ENCODE peak calls at places on chromosomes 4 and X, in five cellular contexts. One of them, this sample, is unnamed.

GRCh38 chr4:71296945-71297344 is 41.9 kb upstream of the SLC4A4 start:
- DNase-seq in IMR-90: no peak
- DNase-seq in GM06990: no peak
- DNase-seq in GM12865: no peak
- DNase-seq in heart right ventricle: no peak
- DNase-seq in this sample: no peak

GRCh38 chr4:189124149-189124758 is 816.4 kb upstream of the FRG1 start:
- DNase-seq in GM06990: no peak
- DNase-seq in GM12865: no peak
- DNase-seq in IMR-90: peak
- DNase-seq in heart right ventricle: no peak
- DNase-seq in this sample: no peak

GRCh38 chrX:56726609-56727008 is 2.4 kb upstream of the NBDY start:
- DNase-seq in IMR-90: peak
- DNase-seq in heart right ventricle: peak
- DNase-seq in GM12865: peak
- DNase-seq in GM06990: no peak
- DNase-seq in this sample: peak

GRCh38 chr4:85491527-85491926 is 16.6 kb downstream of the ARHGAP24 start:
- DNase-seq in IMR-90: no peak
- DNase-seq in heart right ventricle: no peak
- DNase-seq in GM12865: peak
- DNase-seq in GM06990: no peak
- DNase-seq in this sample: no peak

GRCh38 chr4:55296076-55296475 is 50.0 kb upstream of the SRD5A3 start:
- DNase-seq in IMR-90: no peak
- DNase-seq in GM12865: no peak
- DNase-seq in heart right ventricle: no peak
- DNase-seq in GM06990: no peak
- DNase-seq in this sample: no peak

GRCh38 chrX:68045008-68045577 is 388.2 kb downstream of the OPHN1 start:
- DNase-seq in heart right ventricle: no peak
- DNase-seq in GM12865: no peak
- DNase-seq in IMR-90: peak
- DNase-seq in GM06990: no peak
- DNase-seq in this sample: no peak

GRCh38 chrX:107610667-107611066 is 17.6 kb upstream of the PRPS1 start:
- DNase-seq in IMR-90: peak
- DNase-seq in GM12865: no peak
- DNase-seq in GM06990: no peak
- DNase-seq in heart right ventricle: no peak
- DNase-seq in this sample: no peak

GRCh38 chrX:153501530-153501929 is 6.8 kb downstream of the BGN start:
- DNase-seq in GM06990: no peak
- DNase-seq in heart right ventricle: no peak
- DNase-seq in IMR-90: no peak
- DNase-seq in GM12865: no peak
- DNase-seq in this sample: no peak

GRCh38 chr4:6283282-6283681 is 13.6 kb downstream of the WFS1 start:
- DNase-seq in GM12865: no peak
- DNase-seq in GM06990: no peak
- DNase-seq in heart right ventricle: no peak
- DNase-seq in IMR-90: no peak
- DNase-seq in this sample: no peak

GRCh38 chr4:9968472-9968871 is 52.8 kb downstream of the SLC2A9 start:
- DNase-seq in GM06990: no peak
- DNase-seq in heart right ventricle: no peak
- DNase-seq in GM12865: no peak
- DNase-seq in IMR-90: peak
- DNase-seq in this sample: no peak

GRCh38 chr4:184958127-184958806 is 60.0 kb upstream of the HELT start:
- DNase-seq in GM06990: no peak
- DNase-seq in GM12865: no peak
- DNase-seq in heart right ventricle: no peak
- DNase-seq in IMR-90: no peak
- DNase-seq in this sample: no peak

GRCh38 chr4:125389713-125390112 is 75.0 kb downstream of the FAT4 start:
- DNase-seq in IMR-90: peak
- DNase-seq in GM12865: no peak
- DNase-seq in GM06990: no peak
- DNase-seq in heart right ventricle: no peak
- DNase-seq in this sample: no peak

GRCh38 chr4:23931489-23931830 is 41.6 kb upstream of the PPARGC1A start:
- DNase-seq in heart right ventricle: no peak
- DNase-seq in GM12865: no peak
- DNase-seq in IMR-90: no peak
- DNase-seq in GM06990: no peak
- DNase-seq in this sample: no peak

GRCh38 chr4:124055896-124056295 is 656.6 kb downstream of the ANKRD50 start:
- DNase-seq in GM06990: no peak
- DNase-seq in IMR-90: peak
- DNase-seq in heart right ventricle: no peak
- DNase-seq in GM12865: no peak
- DNase-seq in this sample: no peak

GRCh38 chr4:86367577-86367976 is 7.7 kb upstream of the MAPK10 start:
- DNase-seq in GM06990: no peak
- DNase-seq in IMR-90: no peak
- DNase-seq in GM12865: no peak
- DNase-seq in heart right ventricle: no peak
- DNase-seq in this sample: no peak

GRCh38 chr4:116702949-116703348 is 382.4 kb downstream of the TRAM1L1 start:
- DNase-seq in GM06990: no peak
- DNase-seq in IMR-90: no peak
- DNase-seq in heart right ventricle: no peak
- DNase-seq in GM12865: peak
- DNase-seq in this sample: no peak

GRCh38 chr4:32672369-32672768 is 1952.2 kb downstream of the PCDH7 start:
- DNase-seq in GM12865: no peak
- DNase-seq in heart right ventricle: no peak
- DNase-seq in IMR-90: no peak
- DNase-seq in GM06990: no peak
- DNase-seq in this sample: no peak

GRCh38 chr4:4754641-4755040 is 104.8 kb upstream of the MSX1 start:
- DNase-seq in GM12865: no peak
- DNase-seq in heart right ventricle: no peak
- DNase-seq in IMR-90: no peak
- DNase-seq in GM06990: no peak
- DNase-seq in this sample: no peak

GRCh38 chrX:119573840-119574393 is 446 bp upstream of the UBE2A start:
- DNase-seq in IMR-90: peak
- DNase-seq in GM06990: no peak
- DNase-seq in GM12865: peak
- DNase-seq in heart right ventricle: peak
- DNase-seq in this sample: peak

GRCh38 chr4:37802068-37802666 is 24.3 kb upstream of the PGM2 start:
- DNase-seq in GM06990: no peak
- DNase-seq in heart right ventricle: peak
- DNase-seq in GM12865: no peak
- DNase-seq in IMR-90: peak
- DNase-seq in this sample: no peak

GRCh38 chrX:136812286-136812685 is 31.6 kb upstream of the ARHGEF6 start:
- DNase-seq in heart right ventricle: no peak
- DNase-seq in GM06990: no peak
- DNase-seq in IMR-90: peak
- DNase-seq in GM12865: no peak
- DNase-seq in this sample: no peak

GRCh38 chrX:134546187-134546586 is 86.2 kb downstream of the HPRT1 start:
- DNase-seq in IMR-90: no peak
- DNase-seq in GM12865: no peak
- DNase-seq in heart right ventricle: no peak
- DNase-seq in GM06990: no peak
- DNase-seq in this sample: no peak

GRCh38 chr4:138078751-138079150 is 163.4 kb downstream of the SLC7A11 start:
- DNase-seq in heart right ventricle: no peak
- DNase-seq in IMR-90: no peak
- DNase-seq in GM06990: no peak
- DNase-seq in GM12865: no peak
- DNase-seq in this sample: no peak

DNA sequence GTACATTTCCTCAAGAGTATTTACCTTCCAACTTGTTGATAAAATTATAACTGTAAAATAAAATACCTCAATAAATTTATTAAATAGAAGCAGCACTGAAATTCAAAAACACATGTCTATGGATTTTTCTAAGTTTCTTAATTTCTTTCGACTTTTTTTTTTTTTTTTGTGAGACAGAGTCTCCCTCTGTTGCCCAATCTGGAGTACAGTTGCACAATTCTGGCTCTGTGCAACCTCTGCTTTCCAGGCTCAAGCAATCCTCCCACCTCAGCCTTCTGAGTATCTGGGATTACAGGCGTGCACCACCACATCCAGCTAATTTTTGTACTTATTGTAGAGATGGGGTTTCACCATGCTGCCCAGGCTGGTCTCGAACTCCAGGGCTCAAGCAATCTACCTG is 79.8 kb downstream of the IQCM start:
- DNase-seq in GM06990: no peak
- DNase-seq in heart right ventricle: no peak
- DNase-seq in GM12865: no peak
- DNase-seq in IMR-90: peak
- DNase-seq in this sample: no peak
- TF ChIP-seq CTCF in GM06990: no peak
- TF ChIP-seq CTCF in heart right ventricle: no peak
- TF ChIP-seq CTCF in GM12865: no peak
- TF ChIP-seq CTCF in IMR-90: no peak
- TF ChIP-seq CTCF in this sample: peak

DNA sequence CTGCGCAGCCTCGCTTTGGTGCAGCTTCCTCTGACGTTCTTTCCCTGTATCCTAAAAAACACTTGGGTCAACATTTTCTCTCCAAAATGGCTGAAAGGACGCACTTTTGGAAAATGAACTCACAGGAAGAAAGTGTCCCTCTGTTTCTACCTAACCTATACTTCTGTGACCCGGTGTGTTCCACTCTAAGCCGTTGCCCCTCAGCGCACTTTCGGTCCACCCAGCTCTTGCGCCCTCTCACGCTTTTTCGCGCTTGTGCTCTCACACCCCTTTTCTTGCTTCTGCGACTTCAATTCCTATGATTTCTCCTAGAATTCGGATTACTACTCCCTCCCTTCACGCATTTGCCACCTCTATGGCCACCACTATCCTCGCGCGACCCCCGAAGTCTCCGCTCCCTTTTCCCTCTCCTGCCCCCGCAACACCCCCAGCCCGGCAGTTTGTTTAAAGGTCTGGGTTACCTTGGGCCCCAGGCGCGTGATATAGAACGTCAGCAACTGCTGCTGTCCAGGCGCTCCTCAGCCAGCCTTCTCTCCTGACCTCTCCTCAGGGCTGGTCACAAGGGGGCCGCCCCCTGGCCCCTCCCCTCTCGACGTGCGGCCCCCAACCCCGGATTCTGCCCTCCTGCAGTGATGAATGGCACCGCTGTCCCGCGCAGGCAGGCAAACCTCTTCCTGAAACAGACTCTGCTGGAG is at the start of gene USP51:
- DNase-seq in IMR-90: peak
- DNase-seq in GM12865: peak
- DNase-seq in heart right ventricle: peak
- DNase-seq in GM06990: peak
- DNase-seq in this sample: peak
- TF ChIP-seq CTCF in IMR-90: peak
- TF ChIP-seq CTCF in GM12865: no peak
- TF ChIP-seq CTCF in heart right ventricle: no peak
- TF ChIP-seq CTCF in GM06990: peak
- TF ChIP-seq CTCF in this sample: no peak

GRCh38 chr4:155388162-155388561 is 11.4 kb upstream of the MAP9 start:
- DNase-seq in GM06990: no peak
- DNase-seq in IMR-90: no peak
- DNase-seq in GM12865: no peak
- DNase-seq in heart right ventricle: no peak
- DNase-seq in this sample: no peak
- TF ChIP-seq CTCF in GM06990: no peak
- TF ChIP-seq CTCF in IMR-90: no peak
- TF ChIP-seq CTCF in GM12865: no peak
- TF ChIP-seq CTCF in heart right ventricle: no peak
- TF ChIP-seq CTCF in this sample: no peak

DNA sequence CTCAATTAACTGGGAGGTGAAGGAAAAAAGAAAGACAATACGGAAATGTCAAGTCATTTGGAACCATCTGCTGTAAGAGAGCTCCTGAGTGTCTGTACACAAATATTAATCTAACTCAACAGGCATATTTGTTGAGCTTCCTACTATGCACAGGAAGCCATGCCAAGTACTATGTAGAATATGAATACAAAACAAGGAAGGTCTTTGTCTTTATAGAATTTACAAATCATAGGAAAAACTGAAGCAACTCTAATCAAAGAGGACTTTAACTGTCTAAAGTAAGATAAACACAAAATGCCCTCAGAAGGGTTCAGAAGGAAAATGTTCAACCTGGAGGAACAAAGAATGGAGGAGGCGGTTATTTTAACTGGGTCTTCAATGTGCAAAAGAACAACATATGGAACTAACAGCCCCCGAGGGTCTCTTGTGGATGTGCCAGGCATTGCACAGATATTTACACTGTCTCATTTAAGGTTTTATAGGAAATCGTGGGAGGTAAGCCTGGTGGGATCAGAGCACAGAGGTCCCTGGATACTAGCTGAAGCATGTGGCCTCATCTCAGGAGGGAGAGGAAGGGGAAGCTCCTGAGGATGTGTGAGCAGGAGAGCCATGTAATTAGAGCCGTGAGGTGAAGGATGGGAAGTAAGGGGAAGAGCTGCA is 5.8 kb downstream of the FAM114A1 start:
- DNase-seq in GM12865: no peak
- DNase-seq in GM06990: no peak
- DNase-seq in heart right ventricle: no peak
- DNase-seq in IMR-90: no peak
- DNase-seq in this sample: no peak
- TF ChIP-seq CTCF in GM12865: no peak
- TF ChIP-seq CTCF in GM06990: no peak
- TF ChIP-seq CTCF in heart right ventricle: no peak
- TF ChIP-seq CTCF in IMR-90: peak
- TF ChIP-seq CTCF in this sample: peak

DNA sequence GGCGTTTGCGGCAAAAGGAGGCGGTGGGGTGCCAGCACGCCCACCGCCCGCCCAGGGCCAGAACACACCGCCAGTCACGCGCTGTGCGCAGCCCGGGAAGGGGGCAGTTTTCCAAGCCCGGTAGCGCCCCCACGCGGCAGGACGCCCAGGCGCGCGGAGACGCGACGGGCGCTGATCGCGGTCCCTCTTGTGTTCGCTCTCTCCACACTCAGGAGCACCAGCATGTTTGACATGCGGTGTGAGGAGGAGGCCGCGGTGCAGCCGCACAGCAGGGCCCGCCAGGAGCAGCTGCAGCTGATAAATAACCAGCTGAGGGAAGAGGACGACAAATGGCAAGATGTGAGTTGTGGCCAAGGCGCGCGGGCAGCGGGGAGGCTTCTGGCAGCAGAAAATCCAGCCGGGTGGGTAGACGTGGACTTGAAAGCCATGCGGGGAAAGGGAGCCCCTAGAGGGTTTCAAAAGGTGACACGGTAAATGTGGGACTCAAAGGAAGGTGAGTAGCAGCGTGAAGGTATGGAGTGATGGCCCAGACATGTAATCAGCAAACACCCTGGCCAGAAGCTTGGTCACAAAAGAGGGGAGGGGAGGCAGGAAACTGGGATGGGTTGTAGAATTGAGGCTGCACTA is 104.1 kb downstream of the PHOX2B start:
- DNase-seq in GM06990: peak
- DNase-seq in heart right ventricle: peak
- DNase-seq in GM12865: peak
- DNase-seq in IMR-90: peak
- DNase-seq in this sample: no peak
- TF ChIP-seq CTCF in GM06990: peak
- TF ChIP-seq CTCF in heart right ventricle: peak
- TF ChIP-seq CTCF in GM12865: peak
- TF ChIP-seq CTCF in IMR-90: peak
- TF ChIP-seq CTCF in this sample: peak